ENCODE peak calls at places on chromosomes 3 and 15, in eight cellular contexts. Y is cardiac fibroblast; G is activated T-cell treated with anti-CD3 and anti-CD28 coated beads for 1 hour; U is substantia nigra; K is thyroid gland; F is CD8-positive, alpha-beta memory T cell; S is mucosa of gallbladder; J is neuronal stem cell. Q is an unnamed sample.

GRCh38 chr15:66997212-66997611 is 68.2 kb upstream of the SMAD3 start:
- DNase-seq in Y (peak), G (no peak), U (no peak), K (no peak), F (no peak), S (no peak), J (no peak), Q (no peak)

GRCh38 chr3:149277338-149277813 is 55.7 kb upstream of the CP start:
- DNase-seq in Y (peak), G (no peak), U (no peak), K (no peak), F (no peak), S (no peak), J (no peak), Q (no peak)

GRCh38 chr15:49045691-49046112 is 544 bp downstream of the SECISBP2L start:
- DNase-seq in Y (peak), G (no peak), U (no peak), K (peak), F (no peak), S (no peak), J (no peak), Q (no peak)

GRCh38 chr3:64122476-64122875 is 99.2 kb upstream of the PSMD6 start:
- DNase-seq in Y (no peak), G (no peak), U (no peak), K (peak), F (no peak), S (no peak), J (no peak), Q (no peak)

GRCh38 chr3:16231983-16232382 is 32.8 kb downstream of the DPH3 start:
- DNase-seq in Y (no peak), G (no peak), U (no peak), K (no peak), F (no peak), S (no peak), J (no peak), Q (no peak)

GRCh38 chr3:23459437-23459836 is 256.3 kb downstream of the UBE2E2 start:
- DNase-seq in Y (no peak), G (no peak), U (no peak), K (no peak), F (no peak), S (no peak), J (no peak), Q (no peak)

GRCh38 chr3:31275038-31275562 is 257.6 kb upstream of the STT3B start:
- DNase-seq in Y (peak), G (no peak), U (no peak), K (no peak), F (no peak), S (peak), J (no peak), Q (no peak)

GRCh38 chr3:50255251-50255615 is 13.7 kb upstream of the SEMA3B start:
- DNase-seq in Y (no peak), G (no peak), U (no peak), K (no peak), F (no peak), S (no peak), J (no peak), Q (no peak)

GRCh38 chr3:43872901-43873300 is 182.2 kb downstream of the ABHD5 start:
- DNase-seq in Y (peak), G (no peak), U (no peak), K (no peak), F (no peak), S (no peak), J (no peak), Q (no peak)

GRCh38 chr3:171351676-171352075 is 108.5 kb downstream of the TNIK start:
- DNase-seq in Y (peak), G (no peak), U (no peak), K (peak), F (no peak), S (no peak), J (no peak), Q (no peak)

GRCh38 chr15:39585394-39585841 is 4.5 kb downstream of the THBS1 start:
- DNase-seq in Y (no peak), G (no peak), U (no peak), K (no peak), F (no peak), S (no peak), J (no peak), Q (no peak)

GRCh38 chr15:85689729-85690128 is 105.0 kb downstream of the KLHL25 start:
- DNase-seq in Y (peak), G (peak), U (no peak), K (peak), F (peak), S (peak), J (peak), Q (peak)

GRCh38 chr15:41683955-41684354 is 23.8 kb downstream of the MGA start:
- DNase-seq in Y (no peak), G (no peak), U (no peak), K (no peak), F (no peak), S (no peak), J (no peak), Q (no peak)

GRCh38 chr3:66656608-66657007 is 155.8 kb upstream of the LRIG1 start:
- DNase-seq in Y (no peak), G (no peak), U (no peak), K (no peak), F (no peak), S (no peak), J (no peak), Q (no peak)

Q was measured in lower lobe of right lung.